ENCODE peak calls at places on chromosome 4, in nine cellular contexts. Q is IMR-90, F is lower lobe of right lung, L is H1, Y is GM23248, G is upper lobe of right lung, X is astrocyte, E is SK-N-SH, R is neuronal stem cell. T is an unnamed sample. For H3K36me3, the result is how much of the 10 kb centered on the place peaks cover.

GRCh38 chr4:83753260-83753659 is 217.4 kb downstream of the GPAT3 start:
- DNase-seq in E (no peak), G (no peak), F (no peak), L (no peak), R (no peak), X (no peak), Q (no peak), Y (no peak), T (no peak)

GRCh38 chr4:41661447-41662076 is 87.0 kb downstream of the PHOX2B start:
- DNase-seq in Q (peak), G (peak), E (peak), L (peak), X (no peak), F (peak), Y (peak), R (peak), T (peak)

GRCh38 chr4:82739292-82740190 is 59.1 kb downstream of the SCD5 start:
- DNase-seq in X (no peak), Y (peak), Q (peak), R (peak), E (peak), L (peak), F (peak), G (peak), T (peak)

GRCh38 chr4:22237155-22237751 is 278.6 kb downstream of the ADGRA3 start:
- DNase-seq in R (no peak), Q (peak), G (peak), E (peak), F (peak), Y (peak), L (peak), X (no peak), T (no peak)

GRCh38 chr4:73021634-73022033 is 47.9 kb downstream of the COX18 start:
- DNase-seq in E (peak), F (no peak), G (no peak), Y (peak), R (no peak), L (no peak), Q (peak), X (peak), T (peak)

GRCh38 chr4:101367201-101367600 is 19.9 kb upstream of the PPP3CA start:
- DNase-seq in E (no peak), F (no peak), Q (peak), X (peak), Y (peak), L (no peak), G (no peak), R (no peak), T (peak)

GRCh38 chr4:170374770-170375169 is 285.0 kb upstream of the AADAT start:
- DNase-seq in Q (no peak), E (peak), G (no peak), R (no peak), F (no peak), L (peak), X (no peak), Y (peak), T (peak)

GRCh38 chr4:94728056-94728766 is 29.5 kb upstream of the BMPR1B start:
- DNase-seq in R (no peak), Y (peak), F (no peak), X (no peak), G (no peak), L (no peak), Q (no peak), E (no peak), T (no peak)

GRCh38 chr4:127708985-127709384 is 21.2 kb upstream of the SLC25A31 start:
- DNase-seq in L (no peak), F (no peak), R (no peak), X (peak), Y (peak), G (no peak), Q (peak), E (no peak), T (peak)

GRCh38 chr4:82592639-82593038 is 30.9 kb upstream of the TMEM150C start:
- DNase-seq in Q (no peak), E (no peak), F (no peak), X (no peak), R (no peak), L (no peak), Y (no peak), G (no peak), T (no peak)

GRCh38 chr4:85720736-85721135 is 245.8 kb downstream of the ARHGAP24 start:
- DNase-seq in R (no peak), E (no peak), G (no peak), Q (peak), L (no peak), X (peak), F (no peak), Y (peak), T (peak)

GRCh38 chr4:142158980-142159379 is 522.6 kb downstream of the IL15 start:
- DNase-seq in F (no peak), L (no peak), Y (no peak), R (no peak), Q (no peak), E (no peak), X (no peak), G (no peak), T (no peak)

GRCh38 chr4:101160792-101161592 is 186.3 kb downstream of the PPP3CA start:
- DNase-seq in R (no peak), Y (no peak), L (no peak), Q (no peak), G (no peak), X (no peak), E (no peak), F (no peak), T (no peak)

GRCh38 chr4:45063701-45064100 is 337.3 kb upstream of the GNPDA2 start:
- DNase-seq in Q (no peak), R (no peak), Y (no peak), E (peak), X (no peak), F (no peak), G (no peak), L (no peak), T (no peak)

GRCh38 chr4:26022346-26022891 is 108.4 kb downstream of the SMIM20 start:
- DNase-seq in X (peak), G (no peak), Y (peak), Q (peak), F (no peak), R (no peak), L (no peak), E (no peak), T (peak)

GRCh38 chr4:15427126-15427525 is 707 bp upstream of the C1QTNF7 start:
- DNase-seq in R (no peak), Q (no peak), G (no peak), L (no peak), F (no peak), Y (no peak), E (no peak), X (peak), T (no peak)

GRCh38 chr4:85905761-85906160 is 430.8 kb downstream of the ARHGAP24 start:
- DNase-seq in Y (no peak), G (no peak), X (no peak), L (no peak), Q (no peak), E (no peak), F (no peak), R (no peak), T (no peak)

GRCh38 chr4:2798399-2799301 is 5.8 kb downstream of the SH3BP2 start:
- DNase-seq in R (no peak), F (peak), Y (no peak), G (peak), L (no peak), Q (no peak), E (peak), X (no peak), T (no peak)

GRCh38 chr4:35166437-35166836 is 1077.9 kb downstream of the ARAP2 start:
- DNase-seq in Y (no peak), E (no peak), F (no peak), R (no peak), Q (no peak), L (no peak), X (no peak), G (no peak), T (no peak)

GRCh38 chr4:80875642-80876041 is 154.9 kb upstream of the BMP3 start:
- DNase-seq in R (no peak), F (no peak), X (no peak), G (no peak), Q (no peak), Y (no peak), E (no peak), L (no peak), T (no peak)

GRCh38 chr4:139509727-139510410 is 46.1 kb downstream of the SETD7 start:
- DNase-seq in E (no peak), Y (peak), G (no peak), R (no peak), X (no peak), F (no peak), Q (no peak), L (no peak), T (no peak)

GRCh38 chr4:104641427-104641826 is 146.7 kb upstream of the CXXC4 start:
- DNase-seq in R (peak), G (no peak), E (no peak), L (no peak), F (no peak), Y (no peak), Q (no peak), X (no peak), T (no peak)

GRCh38 chr4:120591038-120591437 is 331.5 kb downstream of the PRDM5 start:
- DNase-seq in L (no peak), E (no peak), X (no peak), F (no peak), Y (no peak), G (no peak), R (peak), Q (no peak), T (no peak)

DNA sequence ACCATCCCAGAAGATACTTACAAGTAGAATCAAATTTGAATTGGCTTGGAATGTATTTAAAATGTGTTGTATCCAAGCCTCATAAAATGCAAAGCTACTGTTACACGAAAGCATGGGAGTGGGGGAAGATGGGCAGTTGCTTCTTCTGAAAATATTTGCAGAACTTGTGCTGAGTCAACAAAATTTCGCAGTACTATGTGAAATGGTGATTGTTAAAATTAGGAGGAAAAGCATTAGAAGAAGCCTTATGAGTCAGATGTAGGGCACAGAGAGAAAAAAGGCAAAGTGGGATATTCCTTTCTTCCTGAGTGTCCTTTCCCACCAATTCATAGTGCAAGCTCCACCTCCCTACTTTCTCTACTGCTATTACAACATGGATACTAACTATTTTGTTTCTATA is 332.7 kb downstream of the PRDM5 start:
- DNase-seq in L (no peak), Q (no peak), X (no peak), G (no peak), R (no peak), E (no peak), Y (no peak), F (no peak), T (no peak)
- H3K36me3 ChIP-seq in L (under half), Q (under half), X (under half), G (under half), R (under half), E (under half), Y (under half), F (under half), T (under half)

DNA sequence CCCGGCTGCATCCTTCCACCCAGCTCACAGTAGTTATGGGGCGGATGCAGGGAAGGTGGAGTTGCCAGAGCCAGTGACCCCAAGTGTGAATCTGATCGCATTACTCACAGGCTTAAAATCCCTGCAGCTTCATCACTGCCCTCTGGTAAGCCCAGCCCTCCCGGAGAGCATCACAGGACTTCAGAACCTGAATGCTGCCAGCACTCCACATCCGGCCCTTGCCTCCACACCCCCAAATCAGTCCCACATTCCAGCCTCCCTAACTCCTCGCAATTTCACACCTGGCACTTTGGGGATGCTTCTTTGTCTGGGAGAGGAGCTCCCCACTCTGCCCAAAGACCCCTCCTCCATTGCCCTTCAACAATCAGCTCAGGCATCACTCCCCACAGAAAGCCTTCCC is 15.6 kb downstream of the RASL11B start:
- DNase-seq in F (no peak), Y (peak), G (no peak), Q (peak), L (no peak), X (no peak), R (no peak), E (no peak), T (no peak)
- H3K36me3 ChIP-seq in F (under half), Y (under half), G (under half), Q (under half), L (under half), X (under half), R (under half), E (under half), T (under half)

GRCh38 chr4:99052902-99053301 is 35.7 kb downstream of the ADH5 start:
- DNase-seq in F (no peak), X (no peak), Y (peak), G (no peak), E (no peak), L (no peak), R (no peak), Q (peak), T (no peak)

GRCh38 chr4:99058228-99058627 is 30.4 kb downstream of the ADH5 start:
- DNase-seq in X (no peak), E (no peak), L (no peak), Y (no peak), F (no peak), Q (no peak), G (no peak), R (no peak), T (no peak)

GRCh38 chr4:99059550-99059949 is 29.0 kb downstream of the ADH5 start:
- DNase-seq in G (no peak), X (no peak), F (no peak), E (no peak), Q (no peak), L (no peak), R (no peak), Y (no peak), T (no peak)

DNA sequence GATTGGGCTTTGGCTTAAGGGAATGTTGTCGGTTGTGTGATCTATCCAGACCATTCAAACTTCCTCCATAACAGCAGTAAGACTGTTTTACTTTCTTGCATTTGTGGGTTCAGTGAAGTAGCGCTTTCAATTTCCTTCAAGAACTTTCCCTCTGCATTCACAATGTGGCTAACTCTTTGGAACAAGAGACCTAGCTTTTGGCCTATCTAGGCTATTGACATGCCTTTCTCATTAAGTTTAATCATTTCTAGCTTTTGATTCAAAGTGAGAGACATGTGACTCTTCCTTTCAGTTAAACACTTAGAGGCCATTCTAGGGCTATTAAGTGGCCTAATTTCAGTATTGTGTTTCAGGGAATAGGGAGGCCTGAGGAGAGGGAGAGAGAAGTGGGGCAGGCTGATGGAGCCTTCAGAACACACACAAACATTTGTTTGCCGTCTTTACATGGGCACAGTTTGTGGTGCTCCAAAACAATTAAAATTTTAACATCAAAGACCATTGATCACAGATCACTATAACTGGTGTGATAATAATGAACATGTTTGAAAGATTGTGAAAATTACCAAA is 34.1 kb downstream of the ADH5 start:
- DNase-seq in R (no peak), F (no peak), L (no peak), Q (no peak), X (no peak), G (no peak), Y (no peak), E (no peak), T (no peak)
- H3K36me3 ChIP-seq in R (half or more), F (under half), L (under half), Q (under half), X (under half), G (under half), Y (under half), E (under half), T (under half)

GRCh38 chr4:109510687-109511086 is 49.4 kb upstream of the MCUB start:
- DNase-seq in E (no peak), X (no peak), Q (no peak), G (no peak), L (no peak), F (no peak), R (no peak), Y (no peak), T (no peak)
- H3K36me3 ChIP-seq in E (under half), X (under half), Q (under half), G (half or more), L (under half), F (half or more), R (half or more), Y (half or more), T (under half)

GRCh38 chr4:4271912-4272311 is 18.0 kb downstream of the LYAR start:
- DNase-seq in R (no peak), F (peak), L (no peak), E (peak), X (no peak), Q (no peak), G (peak), Y (peak), T (peak)
- H3K36me3 ChIP-seq in R (half or more), F (half or more), L (under half), E (half or more), X (under half), Q (under half), G (half or more), Y (under half), T (under half)

T was measured in brain microvascular endothelial cell.